ENCODE peak calls at places on chromosomes 16 and 17, in five cellular contexts. One of them, this sample, is unnamed.

GRCh38 chr16:22898874-22899348 is 84.9 kb downstream of the HS3ST2 start:
- DNase-seq in effector memory CD4-positive, alpha-beta T cell: no peak
- DNase-seq in heart right ventricle: peak
- DNase-seq in cardiac muscle cell: peak
- DNase-seq in Panc1: peak
- DNase-seq in this sample: peak

GRCh38 chr16:85882181-85882810 is 16.7 kb upstream of the IRF8 start:
- DNase-seq in effector memory CD4-positive, alpha-beta T cell: no peak
- DNase-seq in heart right ventricle: no peak
- DNase-seq in cardiac muscle cell: no peak
- DNase-seq in Panc1: no peak
- DNase-seq in this sample: no peak

GRCh38 chr17:79946352-79947231 is 89.1 kb downstream of the TBC1D16 start:
- DNase-seq in effector memory CD4-positive, alpha-beta T cell: no peak
- DNase-seq in heart right ventricle: no peak
- DNase-seq in cardiac muscle cell: no peak
- DNase-seq in Panc1: no peak
- DNase-seq in this sample: no peak

GRCh38 chr17:76909971-76910760 is 42.0 kb downstream of the MGAT5B start:
- DNase-seq in effector memory CD4-positive, alpha-beta T cell: no peak
- DNase-seq in heart right ventricle: peak
- DNase-seq in cardiac muscle cell: peak
- DNase-seq in Panc1: no peak
- DNase-seq in this sample: peak

GRCh38 chr17:628507-628941 is 86.1 kb downstream of the VPS53 start:
- DNase-seq in effector memory CD4-positive, alpha-beta T cell: no peak
- DNase-seq in heart right ventricle: no peak
- DNase-seq in cardiac muscle cell: no peak
- DNase-seq in Panc1: no peak
- DNase-seq in this sample: no peak

GRCh38 chr16:60346256-60346655 is 1612.1 kb upstream of the GOT2 start:
- DNase-seq in effector memory CD4-positive, alpha-beta T cell: no peak
- DNase-seq in heart right ventricle: no peak
- DNase-seq in cardiac muscle cell: no peak
- DNase-seq in Panc1: no peak
- DNase-seq in this sample: no peak

GRCh38 chr17:77327566-77328463 is 187.0 kb downstream of the SEC14L1 start:
- DNase-seq in effector memory CD4-positive, alpha-beta T cell: no peak
- DNase-seq in heart right ventricle: no peak
- DNase-seq in cardiac muscle cell: no peak
- DNase-seq in Panc1: no peak
- DNase-seq in this sample: peak

GRCh38 chr16:19680972-19681371 is 37.1 kb downstream of the KNOP1 start:
- DNase-seq in effector memory CD4-positive, alpha-beta T cell: no peak
- DNase-seq in heart right ventricle: no peak
- DNase-seq in cardiac muscle cell: no peak
- DNase-seq in Panc1: no peak
- DNase-seq in this sample: no peak

GRCh38 chr16:1572664-1573063 is 39.2 kb downstream of the TMEM204 start:
- DNase-seq in effector memory CD4-positive, alpha-beta T cell: no peak
- DNase-seq in heart right ventricle: no peak
- DNase-seq in cardiac muscle cell: no peak
- DNase-seq in Panc1: no peak
- DNase-seq in this sample: no peak

GRCh38 chr17:17043668-17044226 is 1.5 kb downstream of the MPRIP start:
- DNase-seq in effector memory CD4-positive, alpha-beta T cell: no peak
- DNase-seq in heart right ventricle: no peak
- DNase-seq in cardiac muscle cell: peak
- DNase-seq in Panc1: no peak
- DNase-seq in this sample: no peak

GRCh38 chr17:70929226-70929625 is 759.9 kb downstream of the KCNJ2 start:
- DNase-seq in effector memory CD4-positive, alpha-beta T cell: no peak
- DNase-seq in heart right ventricle: no peak
- DNase-seq in cardiac muscle cell: no peak
- DNase-seq in Panc1: no peak
- DNase-seq in this sample: no peak

GRCh38 chr17:1040216-1040600 is 43.3 kb downstream of the TIMM22 start:
- DNase-seq in effector memory CD4-positive, alpha-beta T cell: no peak
- DNase-seq in heart right ventricle: no peak
- DNase-seq in cardiac muscle cell: no peak
- DNase-seq in Panc1: no peak
- DNase-seq in this sample: no peak

GRCh38 chr16:12575288-12575687 is 228.4 kb downstream of the CPPED1 start:
- DNase-seq in effector memory CD4-positive, alpha-beta T cell: no peak
- DNase-seq in heart right ventricle: no peak
- DNase-seq in cardiac muscle cell: no peak
- DNase-seq in Panc1: no peak
- DNase-seq in this sample: no peak

GRCh38 chr17:48644159-48644558 is 18.0 kb upstream of the HOXB9 start:
- DNase-seq in effector memory CD4-positive, alpha-beta T cell: no peak
- DNase-seq in heart right ventricle: no peak
- DNase-seq in cardiac muscle cell: no peak
- DNase-seq in Panc1: no peak
- DNase-seq in this sample: no peak

GRCh38 chr17:79027925-79028491 is 4.0 kb downstream of the C1QTNF1 start:
- DNase-seq in effector memory CD4-positive, alpha-beta T cell: no peak
- DNase-seq in heart right ventricle: no peak
- DNase-seq in cardiac muscle cell: no peak
- DNase-seq in Panc1: no peak
- DNase-seq in this sample: no peak

GRCh38 chr17:266701-267656 is 85.5 kb upstream of the DOC2B start:
- DNase-seq in effector memory CD4-positive, alpha-beta T cell: no peak
- DNase-seq in heart right ventricle: peak
- DNase-seq in cardiac muscle cell: no peak
- DNase-seq in Panc1: no peak
- DNase-seq in this sample: no peak

GRCh38 chr16:27217256-27217655 is 13.9 kb downstream of the KDM8 start:
- DNase-seq in effector memory CD4-positive, alpha-beta T cell: no peak
- DNase-seq in heart right ventricle: no peak
- DNase-seq in cardiac muscle cell: peak
- DNase-seq in Panc1: no peak
- DNase-seq in this sample: no peak

GRCh38 chr17:16286009-16286946 is 67.0 kb downstream of the CENPV start:
- DNase-seq in effector memory CD4-positive, alpha-beta T cell: peak
- DNase-seq in heart right ventricle: peak
- DNase-seq in cardiac muscle cell: peak
- DNase-seq in Panc1: peak
- DNase-seq in this sample: peak

GRCh38 chr16:48462146-48462740 is 77.0 kb upstream of the SIAH1 start:
- DNase-seq in effector memory CD4-positive, alpha-beta T cell: no peak
- DNase-seq in heart right ventricle: no peak
- DNase-seq in cardiac muscle cell: no peak
- DNase-seq in Panc1: peak
- DNase-seq in this sample: no peak

GRCh38 chr16:68481636-68482035 is 33.3 kb upstream of the SMPD3 start:
- DNase-seq in effector memory CD4-positive, alpha-beta T cell: no peak
- DNase-seq in heart right ventricle: no peak
- DNase-seq in cardiac muscle cell: no peak
- DNase-seq in Panc1: no peak
- DNase-seq in this sample: no peak

GRCh38 chr17:76677406-76677805 is 33.4 kb downstream of the MXRA7 start:
- DNase-seq in effector memory CD4-positive, alpha-beta T cell: no peak
- DNase-seq in heart right ventricle: no peak
- DNase-seq in cardiac muscle cell: no peak
- DNase-seq in Panc1: no peak
- DNase-seq in this sample: no peak

GRCh38 chr17:42403150-42403549 is 14.9 kb upstream of the STAT3 start:
- DNase-seq in effector memory CD4-positive, alpha-beta T cell: no peak
- DNase-seq in heart right ventricle: no peak
- DNase-seq in cardiac muscle cell: peak
- DNase-seq in Panc1: no peak
- DNase-seq in this sample: no peak

GRCh38 chr17:76545918-76546555 is 6.2 kb downstream of the PRCD start:
- DNase-seq in effector memory CD4-positive, alpha-beta T cell: no peak
- DNase-seq in heart right ventricle: no peak
- DNase-seq in cardiac muscle cell: no peak
- DNase-seq in Panc1: no peak
- DNase-seq in this sample: no peak

GRCh38 chr16:9837481-9837880 is 344.7 kb downstream of the GRIN2A start:
- DNase-seq in effector memory CD4-positive, alpha-beta T cell: no peak
- DNase-seq in heart right ventricle: no peak
- DNase-seq in cardiac muscle cell: no peak
- DNase-seq in Panc1: no peak
- DNase-seq in this sample: no peak

GRCh38 chr16:1333854-1334719 is 642 bp downstream of the BAIAP3 start:
- DNase-seq in effector memory CD4-positive, alpha-beta T cell: no peak
- DNase-seq in heart right ventricle: no peak
- DNase-seq in cardiac muscle cell: no peak
- DNase-seq in Panc1: no peak
- DNase-seq in this sample: no peak

GRCh38 chr17:62662855-62663254 is 35.4 kb downstream of the MRC2 start:
- DNase-seq in effector memory CD4-positive, alpha-beta T cell: no peak
- DNase-seq in heart right ventricle: no peak
- DNase-seq in cardiac muscle cell: no peak
- DNase-seq in Panc1: no peak
- DNase-seq in this sample: no peak

GRCh38 chr17:27968206-27968732 is 74.2 kb upstream of the NLK start:
- DNase-seq in effector memory CD4-positive, alpha-beta T cell: no peak
- DNase-seq in heart right ventricle: peak
- DNase-seq in cardiac muscle cell: peak
- DNase-seq in Panc1: no peak
- DNase-seq in this sample: peak

GRCh38 chr17:32341141-32341856 is 674 bp downstream of the C17orf75 start:
- DNase-seq in effector memory CD4-positive, alpha-beta T cell: peak
- DNase-seq in heart right ventricle: no peak
- DNase-seq in cardiac muscle cell: peak
- DNase-seq in Panc1: no peak
- DNase-seq in this sample: no peak

GRCh38 chr16:57051696-57052228 is 40.6 kb upstream of the CPNE2 start:
- DNase-seq in effector memory CD4-positive, alpha-beta T cell: no peak
- DNase-seq in heart right ventricle: no peak
- DNase-seq in cardiac muscle cell: no peak
- DNase-seq in Panc1: no peak
- DNase-seq in this sample: no peak

GRCh38 chr16:84497836-84498610 is 6.4 kb downstream of the MEAK7 start:
- DNase-seq in effector memory CD4-positive, alpha-beta T cell: no peak
- DNase-seq in heart right ventricle: no peak
- DNase-seq in cardiac muscle cell: no peak
- DNase-seq in Panc1: no peak
- DNase-seq in this sample: no peak

GRCh38 chr16:74563828-74564263 is 43.1 kb downstream of the GLG1 start:
- DNase-seq in effector memory CD4-positive, alpha-beta T cell: no peak
- DNase-seq in heart right ventricle: no peak
- DNase-seq in cardiac muscle cell: no peak
- DNase-seq in Panc1: no peak
- DNase-seq in this sample: no peak

GRCh38 chr16:86664518-86665318 is 86.4 kb downstream of the FOXL1 start:
- DNase-seq in effector memory CD4-positive, alpha-beta T cell: no peak
- DNase-seq in heart right ventricle: no peak
- DNase-seq in cardiac muscle cell: no peak
- DNase-seq in Panc1: peak
- DNase-seq in this sample: no peak

GRCh38 chr16:19607610-19608280 is 52.2 kb downstream of the VPS35L start:
- DNase-seq in effector memory CD4-positive, alpha-beta T cell: no peak
- DNase-seq in heart right ventricle: no peak
- DNase-seq in cardiac muscle cell: no peak
- DNase-seq in Panc1: no peak
- DNase-seq in this sample: no peak

GRCh38 chr16:8796469-8797363 is 723 bp downstream of the TMEM186 start:
- DNase-seq in effector memory CD4-positive, alpha-beta T cell: no peak
- DNase-seq in heart right ventricle: no peak
- DNase-seq in cardiac muscle cell: no peak
- DNase-seq in Panc1: no peak
- DNase-seq in this sample: no peak

DNA sequence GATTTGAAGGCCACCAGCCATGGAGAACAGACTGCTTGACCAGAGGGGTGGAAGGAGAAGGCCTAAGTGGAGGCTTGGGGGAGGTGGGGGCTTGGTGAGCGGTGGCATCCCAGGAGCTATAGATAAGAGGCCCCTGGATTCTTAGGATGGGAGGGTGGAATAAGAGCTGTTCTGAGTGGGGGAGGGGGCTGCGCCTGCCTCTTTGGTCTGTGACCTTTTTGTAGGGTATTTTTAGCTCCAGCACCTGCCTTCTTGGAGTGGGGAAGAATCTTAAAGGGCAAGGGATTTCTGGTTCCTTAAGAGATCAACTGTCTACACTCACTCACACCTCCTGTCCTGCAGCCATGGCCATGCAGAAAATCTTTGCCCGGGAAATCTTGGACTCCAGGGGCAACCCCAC is 567 bp downstream of the ENO3 start:
- DNase-seq in effector memory CD4-positive, alpha-beta T cell: no peak
- DNase-seq in heart right ventricle: no peak
- DNase-seq in cardiac muscle cell: peak
- DNase-seq in Panc1: no peak
- DNase-seq in this sample: no peak
- H3K4me3 ChIP-seq in effector memory CD4-positive, alpha-beta T cell: no peak
- H3K4me3 ChIP-seq in heart right ventricle: peak
- H3K4me3 ChIP-seq in cardiac muscle cell: peak
- H3K4me3 ChIP-seq in Panc1: peak
- H3K4me3 ChIP-seq in this sample: no peak

GRCh38 chr16:49876716-49877129 is 20.8 kb upstream of the ZNF423 start:
- DNase-seq in effector memory CD4-positive, alpha-beta T cell: no peak
- DNase-seq in heart right ventricle: peak
- DNase-seq in cardiac muscle cell: peak
- DNase-seq in Panc1: no peak
- DNase-seq in this sample: peak
- H3K4me3 ChIP-seq in effector memory CD4-positive, alpha-beta T cell: no peak
- H3K4me3 ChIP-seq in heart right ventricle: peak
- H3K4me3 ChIP-seq in cardiac muscle cell: no peak
- H3K4me3 ChIP-seq in Panc1: no peak
- H3K4me3 ChIP-seq in this sample: peak

DNA sequence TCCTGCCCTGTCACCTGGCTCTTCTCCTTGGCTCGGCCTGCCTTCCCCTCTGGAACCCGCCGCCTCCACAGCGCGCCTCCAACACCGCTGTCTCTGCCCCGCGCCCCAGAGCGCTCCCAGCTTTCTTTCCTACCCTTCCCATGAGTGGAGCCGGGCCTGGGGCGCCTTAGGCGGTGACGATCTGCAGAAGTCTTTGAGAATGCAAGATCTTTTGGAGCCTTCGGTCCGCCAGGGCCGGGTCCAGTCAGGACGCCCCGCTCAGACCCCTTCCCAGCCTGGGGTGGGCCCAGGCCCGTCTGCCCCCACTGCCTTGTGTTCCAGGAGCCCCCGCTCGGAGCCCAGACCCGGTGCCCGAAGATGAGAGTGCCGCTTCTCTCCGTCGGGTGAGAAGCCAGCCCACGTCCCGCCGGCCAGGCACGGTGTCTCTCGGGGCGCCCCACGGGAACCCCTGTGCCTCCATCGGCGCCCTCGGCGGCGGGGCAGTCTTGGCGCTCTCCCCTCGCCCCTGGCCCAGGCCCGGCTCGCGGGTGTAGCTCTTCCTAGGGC is 40.0 kb downstream of the MRM1 start:
- DNase-seq in effector memory CD4-positive, alpha-beta T cell: no peak
- DNase-seq in heart right ventricle: no peak
- DNase-seq in cardiac muscle cell: peak
- DNase-seq in Panc1: no peak
- DNase-seq in this sample: no peak
- H3K4me3 ChIP-seq in effector memory CD4-positive, alpha-beta T cell: peak
- H3K4me3 ChIP-seq in heart right ventricle: peak
- H3K4me3 ChIP-seq in cardiac muscle cell: peak
- H3K4me3 ChIP-seq in Panc1: peak
- H3K4me3 ChIP-seq in this sample: peak

DNA sequence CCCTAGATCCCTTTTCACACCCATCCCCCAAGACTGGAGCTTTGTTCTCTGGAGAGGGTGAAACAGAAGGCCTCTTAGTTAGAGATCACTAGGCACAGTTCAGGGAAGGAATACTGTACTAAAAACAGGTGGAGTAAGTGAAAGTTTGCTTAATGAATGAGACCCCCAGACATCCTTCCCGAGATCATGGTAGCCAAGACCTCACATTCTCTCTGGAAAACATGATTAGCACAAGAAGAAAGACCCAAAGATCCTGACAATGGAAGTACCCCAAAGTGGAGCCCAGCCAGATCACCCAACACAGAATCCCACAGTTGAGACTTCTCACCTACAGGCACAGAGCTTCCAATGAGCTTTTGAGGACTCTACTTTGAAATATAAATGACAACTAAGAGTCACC is 3.4 kb upstream of the CMTM4 start:
- DNase-seq in effector memory CD4-positive, alpha-beta T cell: no peak
- DNase-seq in heart right ventricle: no peak
- DNase-seq in cardiac muscle cell: no peak
- DNase-seq in Panc1: no peak
- DNase-seq in this sample: no peak
- H3K4me3 ChIP-seq in effector memory CD4-positive, alpha-beta T cell: no peak
- H3K4me3 ChIP-seq in heart right ventricle: no peak
- H3K4me3 ChIP-seq in cardiac muscle cell: no peak
- H3K4me3 ChIP-seq in Panc1: no peak
- H3K4me3 ChIP-seq in this sample: no peak

This sample was measured in testis.